ENCODE peak calls at places on chromosomes 12 and 14, in seven cellular contexts. Z is PC-9; C is CD8-positive, alpha-beta T cell; H is heart left ventricle; I is spleen; L is astrocyte of the spinal cord; S is lower leg skin. R is an unnamed sample.

GRCh38 chr12:104602901-104603300 is 146.2 kb downstream of the CHST11 start:
- DNase-seq in Z (peak; percentile 85), C (no peak), H (no peak), I (no peak), L (no peak), S (no peak), R (no peak)

GRCh38 chr12:122527478-122527944 is 462 bp downstream of the KNTC1 start:
- DNase-seq in Z (no peak), C (peak; percentile 33), H (no peak), I (no peak), L (no peak), S (no peak), R (no peak)

GRCh38 chr12:106082216-106083175 is 56.3 kb downstream of the NUAK1 start:
- DNase-seq in Z (no peak), C (no peak), H (no peak), I (no peak), L (peak; percentile 95), S (no peak), R (no peak)

GRCh38 chr14:59343585-59343984 is 121.6 kb downstream of the GPR135 start:
- DNase-seq in Z (peak; percentile 43), C (no peak), H (peak; percentile 57), I (no peak), L (no peak), S (no peak), R (no peak)

GRCh38 chr14:65975865-65976264 is 510.3 kb upstream of the CCDC196 start:
- DNase-seq in Z (no peak), C (no peak), H (no peak), I (no peak), L (no peak), S (no peak), R (no peak)

GRCh38 chr14:99260652-99261551 is 11.1 kb downstream of the BCL11B start:
- DNase-seq in Z (no peak), C (peak; percentile 84), H (no peak), I (peak; percentile 77), L (no peak), S (peak; percentile 17), R (peak; percentile 46)

GRCh38 chr14:78758333-78758732 is 588.2 kb downstream of the NRXN3 start:
- DNase-seq in Z (no peak), C (no peak), H (no peak), I (no peak), L (peak; percentile 38), S (no peak), R (no peak)

GRCh38 chr12:110314308-110314707 is 33.3 kb downstream of the ATP2A2 start:
- DNase-seq in Z (peak; percentile 50), C (no peak), H (no peak), I (no peak), L (peak; percentile 72), S (no peak), R (no peak)

GRCh38 chr14:53967606-53968005 is 11.0 kb upstream of the BMP4 start:
- DNase-seq in Z (no peak), C (no peak), H (no peak), I (no peak), L (no peak), S (no peak), R (no peak)

GRCh38 chr12:67452119-67452805 is 183.1 kb downstream of the CAND1 start:
- DNase-seq in Z (no peak), C (no peak), H (no peak), I (no peak), L (no peak), S (no peak), R (no peak)

GRCh38 chr12:39044754-39045153 is 139.4 kb upstream of the CPNE8 start:
- DNase-seq in Z (no peak), C (no peak), H (no peak), I (no peak), L (no peak), S (no peak), R (no peak)

GRCh38 chr14:103905861-103906456 is 22.3 kb upstream of the TDRD9 start:
- DNase-seq in Z (no peak), C (peak; percentile 64), H (no peak), I (peak; percentile 69), L (no peak), S (no peak), R (no peak)

GRCh38 chr12:3421191-3421590 is 69.8 kb upstream of the PRMT8 start:
- DNase-seq in Z (no peak), C (no peak), H (no peak), I (no peak), L (no peak), S (no peak), R (no peak)

GRCh38 chr14:73770977-73771847 is 57.0 kb upstream of the PNMA1 start:
- DNase-seq in Z (no peak), C (no peak), H (no peak), I (peak; percentile 70), L (no peak), S (no peak), R (no peak)

DNA sequence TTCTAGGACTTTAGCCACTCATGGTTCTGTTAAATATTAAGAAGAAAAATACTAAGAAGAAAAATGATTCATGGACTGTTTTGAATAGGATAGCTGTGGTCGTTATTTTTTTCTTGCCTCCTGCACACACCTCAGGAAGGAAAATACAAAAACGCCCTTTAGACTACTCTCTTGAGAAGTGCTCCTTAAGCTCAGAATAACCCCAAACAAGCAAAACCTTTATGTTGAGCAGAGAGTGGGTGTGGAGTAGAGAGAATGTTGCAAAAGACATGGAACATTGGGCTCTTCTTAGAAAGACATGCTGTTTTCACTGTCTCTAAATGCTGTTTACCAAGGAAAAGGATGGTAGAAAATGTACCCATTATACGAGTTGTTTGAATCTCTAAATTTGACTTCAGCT is 140.3 kb downstream of the LMNTD1 start:
- DNase-seq in Z (no peak), C (no peak), H (no peak), I (no peak), L (no peak), S (no peak), R (no peak)
- TF ChIP-seq CTCF in Z (no peak), C (no peak), H (no peak), I (no peak), L (no peak), S (no peak), R (no peak)

GRCh38 chr14:21941885-21942284 is 268.3 kb upstream of the OR4E1 start:
- DNase-seq in Z (no peak), C (no peak), H (no peak), I (no peak), L (no peak), S (no peak), R (no peak)

DNA sequence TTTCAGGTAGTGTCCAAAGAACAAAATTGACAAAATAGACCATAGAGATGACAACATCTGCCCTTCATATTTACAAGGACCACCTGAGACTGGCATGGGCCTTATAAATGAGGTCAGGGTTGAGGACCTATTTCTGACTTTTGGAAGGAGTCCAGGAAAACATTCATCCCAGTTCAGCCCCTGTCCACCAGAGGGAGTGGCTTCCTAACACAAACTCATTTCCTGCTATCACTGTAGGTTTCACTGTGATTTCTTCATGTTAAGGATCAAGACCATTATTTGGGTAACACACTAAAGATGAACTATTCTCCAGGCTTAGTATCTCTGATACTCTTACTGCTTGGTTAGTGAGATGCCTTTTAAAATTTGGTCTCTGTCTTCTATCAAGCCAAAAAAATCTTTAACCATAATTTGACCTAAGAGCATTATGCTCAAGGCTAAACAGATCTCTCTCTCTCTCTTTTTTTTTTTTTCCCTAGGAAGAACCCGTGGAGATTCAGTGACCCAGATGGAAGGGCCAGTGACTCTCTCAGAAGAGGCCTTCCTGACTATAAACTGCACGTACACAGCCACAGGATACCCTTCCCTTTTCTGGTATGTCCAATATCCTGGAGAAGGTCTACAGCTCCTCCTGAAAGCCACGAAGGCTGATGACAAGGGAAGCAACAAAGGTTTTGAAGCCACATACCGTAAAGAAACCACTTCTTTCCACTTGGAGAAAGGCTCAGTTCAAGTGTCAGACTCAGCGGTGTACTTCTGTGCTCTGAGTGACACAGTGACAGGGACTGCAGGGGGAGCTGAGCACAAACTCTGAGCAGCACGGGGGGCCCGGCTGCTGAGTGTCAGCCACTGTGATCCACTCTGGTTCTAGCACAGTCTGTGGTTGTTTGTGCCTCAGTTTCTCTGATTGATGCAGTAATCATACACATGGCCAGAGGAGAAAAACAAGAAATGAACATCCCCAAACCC is 267.6 kb upstream of the OR4E1 start:
- DNase-seq in Z (no peak), C (peak; percentile 28), H (no peak), I (no peak), L (peak; percentile 2), S (no peak), R (no peak)
- TF ChIP-seq CTCF in Z (peak; percentile 66), C (peak; percentile 45), H (no peak), I (peak; percentile 20), L (peak; percentile 46), S (no peak), R (peak; percentile 18)

DNA sequence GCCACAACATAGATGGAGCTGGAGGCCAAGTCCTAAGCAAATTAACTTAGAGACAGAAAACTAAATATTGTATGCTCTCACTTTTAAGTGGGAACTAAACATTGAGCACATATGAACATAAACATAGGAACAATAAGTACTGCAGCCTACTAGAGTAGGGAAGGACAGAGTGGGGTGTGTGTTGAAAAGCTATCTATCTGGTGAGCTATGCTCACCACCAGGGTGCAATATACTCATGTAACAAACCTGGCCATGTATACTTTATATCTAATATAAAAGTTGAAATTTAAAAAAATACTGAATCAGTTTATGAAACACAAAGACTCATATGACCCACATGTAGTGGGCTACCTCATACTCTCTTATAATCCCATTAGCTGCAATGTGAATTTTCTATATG is 1305.0 kb downstream of the LRFN5 start:
- DNase-seq in Z (no peak), C (no peak), H (no peak), I (no peak), L (peak; percentile 7), S (no peak), R (no peak)
- TF ChIP-seq CTCF in Z (peak; percentile 48), C (no peak), H (no peak), I (no peak), L (peak; percentile 39), S (no peak), R (no peak)

DNA sequence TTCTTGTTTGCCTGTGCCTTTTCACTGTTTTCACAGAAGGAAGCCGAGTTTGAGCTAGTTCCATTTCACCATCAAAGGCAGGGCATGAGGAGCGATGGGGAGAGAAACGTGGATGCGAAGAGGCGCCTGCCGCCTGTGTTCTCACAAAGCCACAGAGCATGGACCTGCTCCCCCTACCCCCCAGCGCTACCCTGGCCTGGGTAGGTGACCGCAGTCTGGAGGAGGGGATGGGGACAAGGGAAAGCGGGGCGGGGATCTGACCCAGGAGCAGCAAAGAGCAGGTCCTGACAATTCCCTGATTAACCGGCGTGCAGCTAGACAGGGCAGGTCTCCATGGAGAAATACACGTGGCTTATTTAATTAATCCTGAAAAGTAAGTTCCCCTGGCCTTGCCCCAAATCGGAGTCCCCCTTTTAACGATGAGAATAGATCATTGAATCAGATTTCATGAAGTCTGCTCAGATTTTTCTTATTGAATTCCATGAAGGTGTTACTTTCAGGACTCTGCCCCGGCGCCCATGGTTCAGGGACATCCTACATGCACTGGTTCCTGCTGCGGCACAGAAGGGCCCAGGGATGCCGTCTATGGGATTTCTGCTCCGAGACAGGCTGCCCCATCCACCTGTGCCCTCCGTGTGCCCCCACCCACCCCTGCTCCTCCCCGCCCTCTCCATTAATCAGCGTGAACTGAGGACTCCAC is 251.1 kb upstream of the SFSWAP start:
- DNase-seq in Z (no peak), C (no peak), H (no peak), I (peak; percentile 50), L (no peak), S (no peak), R (no peak)
- TF ChIP-seq CTCF in Z (no peak), C (no peak), H (no peak), I (no peak), L (no peak), S (no peak), R (no peak)